ENCODE peak calls at places on chromosome 6, in ten cellular contexts. Y, E, I, Z, J, M, T, W, U and A are unnamed samples.

GRCh38 chr6:39379026-39379425 is 56.5 kb upstream of the KCNK16 start:
- DNase-seq in Y (no peak), E (no peak), I (no peak), Z (no peak), J (no peak), M (no peak), T (no peak), W (no peak), U (no peak), A (no peak)

GRCh38 chr6:6891074-6891754 is 216.5 kb upstream of the RREB1 start:
- DNase-seq in Y (peak), E (no peak), I (no peak), Z (no peak), J (no peak), M (no peak), T (no peak), W (no peak), U (no peak), A (no peak)

GRCh38 chr6:11434565-11435326 is 102.8 kb upstream of the TMEM170B start:
- DNase-seq in Y (no peak), E (no peak), I (no peak), Z (peak), J (no peak), M (peak), T (no peak), W (no peak), U (no peak), A (no peak)

GRCh38 chr6:89970609-89971337 is 76.5 kb downstream of the GJA10 start:
- DNase-seq in Y (peak), E (no peak), I (no peak), Z (peak), J (no peak), M (peak), T (peak), W (peak), U (no peak), A (peak)

GRCh38 chr6:16540804-16541752 is 220.2 kb downstream of the ATXN1 start:
- DNase-seq in Y (no peak), E (no peak), I (no peak), Z (peak), J (no peak), M (no peak), T (no peak), W (no peak), U (peak), A (no peak)

GRCh38 chr6:44335631-44336030 is 6.8 kb upstream of the SPATS1 start:
- DNase-seq in Y (no peak), E (no peak), I (no peak), Z (no peak), J (no peak), M (no peak), T (no peak), W (no peak), U (no peak), A (no peak)

GRCh38 chr6:33271608-33272357 is at the start of the genes RPS18 and VPS52:
- DNase-seq in Y (peak), E (peak), I (peak), Z (peak), J (peak), M (peak), T (peak), W (peak), U (peak), A (peak)

GRCh38 chr6:81295310-81295709 is 457.2 kb downstream of the TENT5A start:
- DNase-seq in Y (no peak), E (no peak), I (no peak), Z (no peak), J (no peak), M (no peak), T (no peak), W (no peak), U (no peak), A (no peak)

GRCh38 chr6:32956176-32956575 is 3.3 kb upstream of the HLA-DMA start:
- DNase-seq in Y (no peak), E (no peak), I (no peak), Z (no peak), J (no peak), M (no peak), T (no peak), W (no peak), U (no peak), A (no peak)

GRCh38 chr6:54135665-54136370 is 24.6 kb downstream of the MLIP start:
- DNase-seq in Y (no peak), E (no peak), I (no peak), Z (peak), J (no peak), M (no peak), T (no peak), W (no peak), U (no peak), A (no peak)

GRCh38 chr6:2807342-2808090 is 34.1 kb downstream of the SERPINB1 start:
- DNase-seq in Y (no peak), E (no peak), I (no peak), Z (no peak), J (no peak), M (no peak), T (peak), W (no peak), U (no peak), A (no peak)

GRCh38 chr6:134431306-134431919 is 113.5 kb upstream of the SGK1 start:
- DNase-seq in Y (no peak), E (no peak), I (no peak), Z (peak), J (no peak), M (no peak), T (no peak), W (no peak), U (no peak), A (no peak)

GRCh38 chr6:90375681-90376439 is 79.2 kb upstream of the BACH2 start:
- DNase-seq in Y (no peak), E (no peak), I (no peak), Z (peak), J (no peak), M (peak), T (no peak), W (no peak), U (no peak), A (no peak)

GRCh38 chr6:152696543-152696942 is 1.2 kb upstream of the MYCT1 start:
- DNase-seq in Y (no peak), E (no peak), I (no peak), Z (peak), J (no peak), M (peak), T (no peak), W (no peak), U (no peak), A (no peak)

GRCh38 chr6:166586424-166587156 is at the start of gene RAMACL:
- DNase-seq in Y (no peak), E (peak), I (no peak), Z (no peak), J (peak), M (no peak), T (no peak), W (no peak), U (no peak), A (peak)

GRCh38 chr6:52417675-52418111 is 2.4 kb upstream of the EFHC1 start:
- DNase-seq in Y (no peak), E (no peak), I (no peak), Z (peak), J (no peak), M (no peak), T (no peak), W (no peak), U (no peak), A (peak)

GRCh38 chr6:101582786-101583185 is 189.3 kb downstream of the GRIK2 start:
- DNase-seq in Y (no peak), E (no peak), I (no peak), Z (no peak), J (no peak), M (no peak), T (no peak), W (peak), U (no peak), A (no peak)